ENCODE peak calls at places on chromosome 10, in seven cellular contexts. One of them, this sample, is unnamed.

GRCh38 chr10:28796606-28797512 is 119.5 kb downstream of the BAMBI start:
- DNase-seq in CD4-positive, alpha-beta T cell: no peak
- DNase-seq in glutamatergic neuron: no peak
- DNase-seq in CD14-positive monocyte: no peak
- DNase-seq in NCI-H510A: no peak
- DNase-seq in sigmoid colon: no peak
- DNase-seq in lower lobe of right lung: no peak
- DNase-seq in this sample: no peak

GRCh38 chr10:104127411-104127810 is 5.4 kb downstream of the SFR1 start:
- DNase-seq in sigmoid colon: no peak
- DNase-seq in glutamatergic neuron: no peak
- DNase-seq in CD4-positive, alpha-beta T cell: no peak
- DNase-seq in CD14-positive monocyte: no peak
- DNase-seq in lower lobe of right lung: no peak
- DNase-seq in NCI-H510A: no peak
- DNase-seq in this sample: no peak

GRCh38 chr10:89301231-89301630 is 615 bp upstream of the IFIT2 start:
- DNase-seq in lower lobe of right lung: no peak
- DNase-seq in glutamatergic neuron: no peak
- DNase-seq in CD14-positive monocyte: peak
- DNase-seq in CD4-positive, alpha-beta T cell: no peak
- DNase-seq in NCI-H510A: no peak
- DNase-seq in sigmoid colon: no peak
- DNase-seq in this sample: no peak

GRCh38 chr10:11328264-11329054 is 283.0 kb downstream of the USP6NL start:
- DNase-seq in NCI-H510A: no peak
- DNase-seq in lower lobe of right lung: no peak
- DNase-seq in CD14-positive monocyte: no peak
- DNase-seq in CD4-positive, alpha-beta T cell: no peak
- DNase-seq in sigmoid colon: no peak
- DNase-seq in glutamatergic neuron: no peak
- DNase-seq in this sample: no peak

GRCh38 chr10:60147025-60147424 is 240.7 kb upstream of the CCDC6 start:
- DNase-seq in CD14-positive monocyte: no peak
- DNase-seq in sigmoid colon: no peak
- DNase-seq in lower lobe of right lung: no peak
- DNase-seq in NCI-H510A: no peak
- DNase-seq in glutamatergic neuron: no peak
- DNase-seq in CD4-positive, alpha-beta T cell: no peak
- DNase-seq in this sample: no peak

GRCh38 chr10:71253981-71254818 is 41.8 kb downstream of the UNC5B start:
- DNase-seq in sigmoid colon: no peak
- DNase-seq in glutamatergic neuron: no peak
- DNase-seq in lower lobe of right lung: no peak
- DNase-seq in CD4-positive, alpha-beta T cell: no peak
- DNase-seq in CD14-positive monocyte: no peak
- DNase-seq in NCI-H510A: no peak
- DNase-seq in this sample: no peak

GRCh38 chr10:119602241-119603095 is 5.7 kb upstream of the TIAL1 start:
- DNase-seq in CD4-positive, alpha-beta T cell: peak
- DNase-seq in sigmoid colon: no peak
- DNase-seq in NCI-H510A: no peak
- DNase-seq in lower lobe of right lung: no peak
- DNase-seq in CD14-positive monocyte: no peak
- DNase-seq in glutamatergic neuron: peak
- DNase-seq in this sample: no peak

GRCh38 chr10:93149761-93150160 is 76.1 kb downstream of the CYP26A1 start:
- DNase-seq in glutamatergic neuron: no peak
- DNase-seq in sigmoid colon: no peak
- DNase-seq in CD4-positive, alpha-beta T cell: no peak
- DNase-seq in lower lobe of right lung: no peak
- DNase-seq in CD14-positive monocyte: no peak
- DNase-seq in NCI-H510A: no peak
- DNase-seq in this sample: no peak

GRCh38 chr10:129344103-129344502 is 122.9 kb upstream of the MGMT start:
- DNase-seq in CD4-positive, alpha-beta T cell: no peak
- DNase-seq in CD14-positive monocyte: no peak
- DNase-seq in sigmoid colon: no peak
- DNase-seq in lower lobe of right lung: no peak
- DNase-seq in NCI-H510A: no peak
- DNase-seq in glutamatergic neuron: no peak
- DNase-seq in this sample: no peak

This sample was measured in NCI-H2081 treated with DMSO at 0.1 percent for 48 hours.